ENCODE peak calls at places on chromosomes 2 and 18, in ten cellular contexts. G, W, D, R, H, I, T, E, A and J are unnamed samples.

GRCh38 chr2:216232721-216233120 is 123.6 kb downstream of the XRCC5 start:
- DNase-seq in G (no peak), W (no peak), D (no peak), R (no peak), H (no peak), I (no peak), T (no peak), E (no peak), A (no peak), J (no peak)

GRCh38 chr2:65456074-65456473 is 23.7 kb upstream of the SPRED2 start:
- DNase-seq in G (no peak), W (no peak), D (no peak), R (peak), H (peak), I (no peak), T (no peak), E (no peak), A (no peak), J (no peak)

GRCh38 chr2:169041594-169041993 is 10.5 kb upstream of the ABCB11 start:
- DNase-seq in G (no peak), W (no peak), D (no peak), R (no peak), H (no peak), I (no peak), T (no peak), E (no peak), A (no peak), J (no peak)

GRCh38 chr2:224017976-224018375 is 21.1 kb downstream of the SERPINE2 start:
- DNase-seq in G (no peak), W (no peak), D (no peak), R (no peak), H (no peak), I (no peak), T (no peak), E (peak), A (no peak), J (no peak)

GRCh38 chr2:72097276-72097675 is 50.4 kb downstream of the CYP26B1 start:
- DNase-seq in G (no peak), W (no peak), D (no peak), R (no peak), H (no peak), I (no peak), T (no peak), E (peak), A (peak), J (no peak)

GRCh38 chr2:188884051-188884450 is 90.1 kb upstream of the COL3A1 start:
- DNase-seq in G (peak), W (peak), D (peak), R (peak), H (peak), I (no peak), T (no peak), E (no peak), A (no peak), J (no peak)

GRCh38 chr18:48703033-48703386 is 164.2 kb downstream of the CTIF start:
- DNase-seq in G (no peak), W (no peak), D (no peak), R (no peak), H (no peak), I (no peak), T (no peak), E (no peak), A (no peak), J (no peak)

GRCh38 chr2:48195168-48195567 is 288.9 kb upstream of the FBXO11 start:
- DNase-seq in G (no peak), W (no peak), D (no peak), R (no peak), H (no peak), I (no peak), T (no peak), E (no peak), A (no peak), J (no peak)

GRCh38 chr18:61703508-61703907 is 189.3 kb downstream of the RNF152 start:
- DNase-seq in G (peak), W (peak), D (peak), R (peak), H (no peak), I (no peak), T (no peak), E (no peak), A (no peak), J (no peak)

GRCh38 chr2:218383892-218384519 is 1.9 kb downstream of the SLC11A1 start:
- DNase-seq in G (no peak), W (no peak), D (no peak), R (no peak), H (no peak), I (no peak), T (no peak), E (no peak), A (no peak), J (no peak)

GRCh38 chr2:42789751-42790150 is 2.6 kb downstream of the HAAO start:
- DNase-seq in G (no peak), W (no peak), D (no peak), R (no peak), H (no peak), I (no peak), T (no peak), E (no peak), A (no peak), J (no peak)

GRCh38 chr2:30759481-30759880 is 47.8 kb downstream of the CAPN13 start:
- DNase-seq in G (no peak), W (no peak), D (no peak), R (no peak), H (no peak), I (no peak), T (no peak), E (no peak), A (no peak), J (no peak)

GRCh38 chr2:199979841-199980628 is 24.7 kb downstream of the MAIP1 start:
- DNase-seq in G (peak), W (peak), D (peak), R (peak), H (peak), I (peak), T (peak), E (peak), A (peak), J (peak)

GRCh38 chr2:118223487-118224136 is 135.3 kb downstream of the INSIG2 start:
- DNase-seq in G (no peak), W (no peak), D (no peak), R (peak), H (no peak), I (no peak), T (no peak), E (peak), A (no peak), J (no peak)

GRCh38 chr18:61785588-61785987 is 107.2 kb downstream of the RNF152 start:
- DNase-seq in G (peak), W (no peak), D (no peak), R (peak), H (no peak), I (no peak), T (no peak), E (no peak), A (no peak), J (no peak)

GRCh38 chr2:205483122-205483521 is 199.2 kb upstream of the NRP2 start:
- DNase-seq in G (no peak), W (no peak), D (no peak), R (no peak), H (no peak), I (no peak), T (no peak), E (no peak), A (no peak), J (no peak)

GRCh38 chr18:12765127-12765526 is 62.3 kb downstream of the PSMG2 start:
- DNase-seq in G (no peak), W (no peak), D (no peak), R (no peak), H (no peak), I (no peak), T (no peak), E (no peak), A (no peak), J (no peak)

GRCh38 chr2:54652540-54652939 is 70.9 kb upstream of the EML6 start:
- DNase-seq in G (no peak), W (no peak), D (no peak), R (no peak), H (no peak), I (no peak), T (no peak), E (no peak), A (no peak), J (no peak)

GRCh38 chr18:43883886-43884285 is 606.6 kb upstream of the SYT4 start:
- DNase-seq in G (no peak), W (peak), D (no peak), R (no peak), H (no peak), I (no peak), T (no peak), E (no peak), A (no peak), J (no peak)

GRCh38 chr2:23988371-23988770 is 21.5 kb upstream of the MFSD2B start:
- DNase-seq in G (peak), W (no peak), D (no peak), R (no peak), H (no peak), I (no peak), T (no peak), E (no peak), A (no peak), J (no peak)

GRCh38 chr2:10665833-10666232 is 23.9 kb downstream of the NOL10 start:
- DNase-seq in G (no peak), W (no peak), D (no peak), R (no peak), H (no peak), I (no peak), T (no peak), E (no peak), A (no peak), J (no peak)

GRCh38 chr18:76457957-76458356 is 37.1 kb downstream of the ZNF516 start:
- DNase-seq in G (no peak), W (no peak), D (no peak), R (no peak), H (no peak), I (no peak), T (no peak), E (no peak), A (no peak), J (no peak)

GRCh38 chr2:239831272-239831731 is 193.8 kb downstream of the NDUFA10 start:
- DNase-seq in G (peak), W (no peak), D (no peak), R (peak), H (no peak), I (no peak), T (no peak), E (peak), A (peak), J (no peak)

GRCh38 chr2:23925702-23926288 is 1.1 kb downstream of the ATAD2B start:
- DNase-seq in G (peak), W (peak), D (no peak), R (peak), H (peak), I (peak), T (peak), E (no peak), A (peak), J (peak)

GRCh38 chr2:60281730-60282129 is 271.7 kb downstream of the BCL11A start:
- DNase-seq in G (no peak), W (no peak), D (no peak), R (no peak), H (no peak), I (no peak), T (no peak), E (no peak), A (no peak), J (no peak)

GRCh38 chr2:61045999-61046398 is 19.7 kb upstream of the SANBR start:
- DNase-seq in G (no peak), W (peak), D (peak), R (peak), H (no peak), I (no peak), T (no peak), E (no peak), A (no peak), J (no peak)

GRCh38 chr2:15890936-15891905 is 49.1 kb upstream of the MYCN start:
- DNase-seq in G (no peak), W (no peak), D (no peak), R (peak), H (no peak), I (no peak), T (peak), E (peak), A (no peak), J (no peak)

GRCh38 chr2:111705711-111706323 is 178.2 kb downstream of the ANAPC1 start:
- DNase-seq in G (peak), W (peak), D (peak), R (peak), H (peak), I (peak), T (peak), E (peak), A (no peak), J (no peak)

GRCh38 chr2:150466770-150467640 is 20.5 kb downstream of the RND3 start:
- DNase-seq in G (peak), W (peak), D (no peak), R (peak), H (peak), I (no peak), T (no peak), E (no peak), A (no peak), J (no peak)

GRCh38 chr2:26629751-26630150 is 11.4 kb downstream of the CIB4 start:
- DNase-seq in G (no peak), W (no peak), D (no peak), R (no peak), H (no peak), I (no peak), T (no peak), E (no peak), A (peak), J (no peak)

GRCh38 chr2:241215421-241215820 is 26.9 kb downstream of the ANO7 start:
- DNase-seq in G (no peak), W (no peak), D (no peak), R (no peak), H (no peak), I (no peak), T (no peak), E (no peak), A (no peak), J (no peak)

GRCh38 chr2:85861180-85861579 is 27.6 kb downstream of the ST3GAL5 start:
- DNase-seq in G (no peak), W (no peak), D (no peak), R (no peak), H (no peak), I (no peak), T (no peak), E (no peak), A (no peak), J (no peak)

GRCh38 chr2:3606370-3607124 is 11.6 kb downstream of the COLEC11 start:
- DNase-seq in G (no peak), W (no peak), D (no peak), R (no peak), H (no peak), I (no peak), T (no peak), E (no peak), A (no peak), J (no peak)

GRCh38 chr2:119476301-119477117 is 44.9 kb downstream of the TMEM37 start:
- DNase-seq in G (peak), W (peak), D (peak), R (peak), H (peak), I (peak), T (peak), E (peak), A (peak), J (no peak)

GRCh38 chr2:100109986-100110980 is 32.1 kb downstream of the AFF3 start:
- DNase-seq in G (no peak), W (no peak), D (no peak), R (no peak), H (no peak), I (peak), T (no peak), E (no peak), A (no peak), J (no peak)

GRCh38 chr2:218368621-218369153 is 12.0 kb downstream of the CATIP start:
- DNase-seq in G (peak), W (peak), D (no peak), R (peak), H (no peak), I (peak), T (no peak), E (peak), A (no peak), J (no peak)

GRCh38 chr2:46490521-46491141 is 11.3 kb downstream of the TMEM247 start:
- DNase-seq in G (peak), W (no peak), D (no peak), R (peak), H (no peak), I (peak), T (peak), E (peak), A (peak), J (no peak)

GRCh38 chr18:12767580-12768155 is 64.8 kb downstream of the PSMG2 start:
- DNase-seq in G (no peak), W (no peak), D (no peak), R (no peak), H (no peak), I (no peak), T (no peak), E (no peak), A (no peak), J (no peak)

GRCh38 chr2:58240595-58240937 is 559 bp downstream of the FANCL start:
- DNase-seq in G (no peak), W (no peak), D (no peak), R (peak), H (no peak), I (no peak), T (no peak), E (no peak), A (no peak), J (no peak)

GRCh38 chr2:233449071-233449901 is 95.0 kb downstream of the DGKD start:
- DNase-seq in G (peak), W (peak), D (no peak), R (peak), H (peak), I (peak), T (no peak), E (peak), A (peak), J (no peak)
- TF ChIP-seq CTCF in G (peak), W (peak), D (peak), R (peak), H (peak), I (peak), T (no peak), E (peak), A (peak), J (no peak)

GRCh38 chr2:113200236-113200635 is 26.5 kb downstream of the PSD4 start:
- DNase-seq in G (no peak), W (no peak), D (no peak), R (no peak), H (no peak), I (no peak), T (no peak), E (peak), A (peak), J (no peak)
- TF ChIP-seq CTCF in G (no peak), W (peak), D (no peak), R (no peak), H (peak), I (no peak), T (no peak), E (peak), A (no peak), J (no peak)

GRCh38 chr2:193965263-193965662 is 1691.8 kb upstream of the SLC39A10 start:
- DNase-seq in G (no peak), W (no peak), D (no peak), R (no peak), H (no peak), I (no peak), T (no peak), E (peak), A (no peak), J (no peak)

GRCh38 chr2:193966590-193966989 is 1690.4 kb upstream of the SLC39A10 start:
- DNase-seq in G (peak), W (peak), D (peak), R (peak), H (peak), I (no peak), T (peak), E (peak), A (no peak), J (no peak)

GRCh38 chr2:193963472-193964119 is 1693.4 kb upstream of the SLC39A10 start:
- DNase-seq in G (peak), W (peak), D (no peak), R (peak), H (peak), I (no peak), T (peak), E (peak), A (no peak), J (no peak)
- TF ChIP-seq CTCF in G (peak), W (peak), D (peak), R (peak), H (peak), I (no peak), T (peak), E (peak), A (no peak), J (no peak)

GRCh38 chr2:230982528-230982927 is 13.4 kb upstream of the SPATA3 start:
- DNase-seq in G (no peak), W (no peak), D (no peak), R (no peak), H (no peak), I (no peak), T (no peak), E (no peak), A (no peak), J (no peak)

GRCh38 chr2:230985519-230986231 is 10.2 kb upstream of the SPATA3 start:
- DNase-seq in G (no peak), W (no peak), D (no peak), R (no peak), H (no peak), I (no peak), T (no peak), E (peak), A (no peak), J (no peak)

GRCh38 chr2:230982126-230982525 is 13.8 kb upstream of the SPATA3 start:
- DNase-seq in G (no peak), W (no peak), D (no peak), R (no peak), H (no peak), I (no peak), T (no peak), E (no peak), A (no peak), J (no peak)

GRCh38 chr2:230981704-230982103 is 14.2 kb upstream of the SPATA3 start:
- DNase-seq in G (no peak), W (no peak), D (no peak), R (no peak), H (no peak), I (no peak), T (no peak), E (no peak), A (no peak), J (no peak)

DNA sequence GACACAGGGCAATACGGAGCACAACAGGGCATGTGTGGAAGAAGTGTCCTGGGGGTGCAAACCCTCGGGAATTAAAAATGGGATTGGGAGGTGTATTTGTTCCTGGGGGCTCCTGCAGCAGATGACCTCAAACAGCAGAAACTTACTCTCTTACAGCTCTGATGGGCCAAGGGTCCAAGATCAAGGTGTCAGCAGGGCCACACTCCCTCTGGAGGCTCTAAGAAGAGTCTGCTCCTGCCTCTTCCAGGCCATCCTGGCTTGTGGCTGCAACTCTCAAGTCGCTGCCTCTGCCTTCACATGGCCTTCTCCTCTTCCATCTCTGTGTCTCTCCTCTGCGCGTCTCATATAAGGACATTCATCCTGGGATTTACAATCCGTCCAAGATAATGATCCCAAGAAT is 12.4 kb upstream of the SPATA3 start:
- DNase-seq in G (no peak), W (no peak), D (no peak), R (no peak), H (no peak), I (no peak), T (no peak), E (peak), A (no peak), J (no peak)
- TF ChIP-seq CTCF in G (no peak), W (no peak), D (no peak), R (no peak), H (no peak), I (no peak), T (no peak), E (peak), A (no peak), J (no peak)

DNA sequence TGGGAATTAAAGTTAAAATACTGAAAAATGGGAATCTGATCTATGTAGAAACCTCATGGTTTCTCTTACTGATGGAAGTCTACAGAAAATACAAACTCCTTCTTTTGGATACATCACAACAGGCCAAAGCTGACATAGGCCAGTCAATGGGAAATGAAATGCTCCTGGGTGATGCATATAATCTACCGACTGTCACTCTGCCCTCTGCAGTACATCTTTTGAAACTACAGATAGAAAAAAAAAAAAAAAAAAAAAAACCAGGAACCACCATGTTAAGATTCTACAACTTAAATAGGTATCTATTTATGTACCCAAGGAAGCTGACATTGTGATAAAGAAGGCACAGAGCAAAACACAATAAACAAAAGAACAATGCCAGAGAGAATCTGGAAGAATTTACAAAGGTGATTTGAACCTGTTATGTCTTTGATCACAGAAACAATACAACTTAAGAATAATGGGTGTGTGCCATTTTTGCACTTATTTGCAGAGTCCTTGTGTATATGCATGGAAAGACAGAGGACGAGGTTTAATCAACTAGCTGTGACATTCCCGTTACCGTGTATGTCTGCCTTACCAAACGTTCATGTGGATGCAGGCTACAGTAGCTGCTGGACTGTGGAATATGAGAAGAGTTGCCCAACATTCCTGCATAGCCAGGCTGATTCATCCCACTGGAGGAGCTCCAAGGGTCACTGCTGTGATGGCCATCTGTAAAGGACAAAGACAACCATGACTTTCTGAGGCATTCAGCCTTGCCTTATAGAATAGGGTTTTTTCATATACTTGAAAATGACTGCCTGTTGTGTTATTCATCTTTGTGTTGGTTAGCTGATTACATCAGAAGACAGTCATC is 312.7 kb downstream of the TCF4 start:
- DNase-seq in G (peak), W (peak), D (peak), R (peak), H (peak), I (no peak), T (no peak), E (no peak), A (peak), J (no peak)
- TF ChIP-seq CTCF in G (peak), W (peak), D (peak), R (peak), H (peak), I (peak), T (no peak), E (peak), A (no peak), J (no peak)

GRCh38 chr18:67515987-67516431 is 511 bp downstream of the DSEL start:
- DNase-seq in G (peak), W (peak), D (peak), R (peak), H (peak), I (peak), T (peak), E (peak), A (peak), J (peak)
- TF ChIP-seq CTCF in G (peak), W (peak), D (peak), R (peak), H (peak), I (peak), T (peak), E (peak), A (peak), J (peak)